ENCODE peak calls at places on chromosomes 4 and X, in four cellular contexts. One of them, this sample, is unnamed.

GRCh38 chr4:38994135-38994534 is 38.1 kb downstream of the TMEM156 start:
- DNase-seq in SK-N-SH: no peak
- DNase-seq in WTC11: no peak
- DNase-seq in K562: no peak
- DNase-seq in this sample: no peak

GRCh38 chr4:71864380-71864779 is 80.5 kb upstream of the GC start:
- DNase-seq in SK-N-SH: no peak
- DNase-seq in WTC11: no peak
- DNase-seq in K562: no peak
- DNase-seq in this sample: no peak

GRCh38 chr4:1521821-1522361 is 115.6 kb upstream of the NKX1-1 start:
- DNase-seq in SK-N-SH: no peak
- DNase-seq in WTC11: no peak
- DNase-seq in K562: no peak
- DNase-seq in this sample: no peak

GRCh38 chrX:127578395-127578794 is 473.8 kb downstream of the ACTRT1 start:
- DNase-seq in SK-N-SH: no peak
- DNase-seq in WTC11: no peak
- DNase-seq in K562: no peak
- DNase-seq in this sample: no peak

GRCh38 chr4:3518511-3518880 is 13.7 kb downstream of the LRPAP1 start:
- DNase-seq in SK-N-SH: no peak
- DNase-seq in WTC11: peak; percentile 8
- DNase-seq in K562: no peak
- DNase-seq in this sample: no peak

GRCh38 chrX:154549766-154550165 is 2.3 kb downstream of the IKBKG start:
- DNase-seq in SK-N-SH: no peak
- DNase-seq in WTC11: no peak
- DNase-seq in K562: no peak
- DNase-seq in this sample: no peak

GRCh38 chrX:130049821-130050220 is 60.5 kb downstream of the ELF4 start:
- DNase-seq in SK-N-SH: no peak
- DNase-seq in WTC11: no peak
- DNase-seq in K562: no peak
- DNase-seq in this sample: no peak

GRCh38 chrX:65697915-65698796 is 30.7 kb downstream of the MSN start:
- DNase-seq in SK-N-SH: no peak
- DNase-seq in WTC11: no peak
- DNase-seq in K562: peak; percentile 82
- DNase-seq in this sample: peak; percentile 83

GRCh38 chr4:66929748-66930147 is 615.6 kb downstream of the CENPC start:
- DNase-seq in SK-N-SH: no peak
- DNase-seq in WTC11: no peak
- DNase-seq in K562: no peak
- DNase-seq in this sample: no peak

GRCh38 chr4:924107-925096 is 7.7 kb downstream of the GAK start:
- DNase-seq in SK-N-SH: peak; percentile 46
- DNase-seq in WTC11: no peak
- DNase-seq in K562: peak; percentile 83
- DNase-seq in this sample: peak; percentile 50

GRCh38 chr4:60637976-60638375 is 562.1 kb upstream of the ADGRL3 start:
- DNase-seq in SK-N-SH: no peak
- DNase-seq in WTC11: no peak
- DNase-seq in K562: no peak
- DNase-seq in this sample: no peak

GRCh38 chrX:22660756-22661155 is 339.0 kb upstream of the DDX53 start:
- DNase-seq in SK-N-SH: no peak
- DNase-seq in WTC11: no peak
- DNase-seq in K562: no peak
- DNase-seq in this sample: no peak

GRCh38 chr4:182835006-182835740 is 82.0 kb downstream of the DCTD start:
- DNase-seq in SK-N-SH: no peak
- DNase-seq in WTC11: peak; percentile 47
- DNase-seq in K562: no peak
- DNase-seq in this sample: no peak

GRCh38 chr4:67122029-67122428 is 423.3 kb downstream of the CENPC start:
- DNase-seq in SK-N-SH: no peak
- DNase-seq in WTC11: no peak
- DNase-seq in K562: peak; percentile 6
- DNase-seq in this sample: no peak

GRCh38 chr4:8281519-8282133 is 12.1 kb downstream of the HTRA3 start:
- DNase-seq in SK-N-SH: no peak
- DNase-seq in WTC11: no peak
- DNase-seq in K562: no peak
- DNase-seq in this sample: no peak

GRCh38 chr4:37816006-37816405 is 10.5 kb upstream of the PGM2 start:
- DNase-seq in SK-N-SH: no peak
- DNase-seq in WTC11: no peak
- DNase-seq in K562: no peak
- DNase-seq in this sample: no peak

GRCh38 chrX:77275392-77275791 is 171.8 kb upstream of the FGF16 start:
- DNase-seq in SK-N-SH: no peak
- DNase-seq in WTC11: no peak
- DNase-seq in K562: no peak
- DNase-seq in this sample: no peak

GRCh38 chrX:16946971-16947562 is 609 bp downstream of the REPS2 start:
- DNase-seq in SK-N-SH: no peak
- DNase-seq in WTC11: no peak
- DNase-seq in K562: no peak
- DNase-seq in this sample: no peak

GRCh38 chrX:125710403-125711062 is 390.9 kb downstream of the TEX13C start:
- DNase-seq in SK-N-SH: no peak
- DNase-seq in WTC11: no peak
- DNase-seq in K562: no peak
- DNase-seq in this sample: no peak

GRCh38 chr4:146192060-146192459 is 16.5 kb downstream of the LSM6 start:
- DNase-seq in SK-N-SH: no peak
- DNase-seq in WTC11: no peak
- DNase-seq in K562: no peak
- DNase-seq in this sample: no peak

GRCh38 chrX:63506320-63506719 is 155.2 kb upstream of the SPIN4 start:
- DNase-seq in SK-N-SH: peak; percentile 7
- DNase-seq in WTC11: no peak
- DNase-seq in K562: peak; percentile 44
- DNase-seq in this sample: no peak

GRCh38 chrX:72309297-72310071 is 3.8 kb upstream of the CITED1 start:
- DNase-seq in SK-N-SH: no peak
- DNase-seq in WTC11: no peak
- DNase-seq in K562: peak; percentile 37
- DNase-seq in this sample: no peak

GRCh38 chr4:94762326-94762725 is 4.6 kb downstream of the BMPR1B start:
- DNase-seq in SK-N-SH: no peak
- DNase-seq in WTC11: no peak
- DNase-seq in K562: no peak
- DNase-seq in this sample: no peak

GRCh38 chr4:94758700-94759399 is 1.1 kb downstream of the BMPR1B start:
- DNase-seq in SK-N-SH: peak; percentile 48
- DNase-seq in WTC11: peak; percentile 33
- DNase-seq in K562: no peak
- DNase-seq in this sample: no peak

GRCh38 chr4:94757192-94758140 is at the start of gene BMPR1B:
- DNase-seq in SK-N-SH: peak; percentile 82
- DNase-seq in WTC11: peak; percentile 24
- DNase-seq in K562: no peak
- DNase-seq in this sample: no peak

GRCh38 chr4:94759767-94760211 is 2.0 kb downstream of the BMPR1B start:
- DNase-seq in SK-N-SH: no peak
- DNase-seq in WTC11: no peak
- DNase-seq in K562: no peak
- DNase-seq in this sample: no peak

GRCh38 chr4:94758141-94758699 is 465 bp downstream of the BMPR1B start:
- DNase-seq in SK-N-SH: peak; percentile 83
- DNase-seq in WTC11: peak; percentile 74
- DNase-seq in K562: no peak
- DNase-seq in this sample: no peak
- TF ChIP-seq USF1 in SK-N-SH: no peak
- TF ChIP-seq USF1 in WTC11: peak; percentile 78
- TF ChIP-seq USF1 in K562: no peak
- TF ChIP-seq USF1 in this sample: no peak

DNA sequence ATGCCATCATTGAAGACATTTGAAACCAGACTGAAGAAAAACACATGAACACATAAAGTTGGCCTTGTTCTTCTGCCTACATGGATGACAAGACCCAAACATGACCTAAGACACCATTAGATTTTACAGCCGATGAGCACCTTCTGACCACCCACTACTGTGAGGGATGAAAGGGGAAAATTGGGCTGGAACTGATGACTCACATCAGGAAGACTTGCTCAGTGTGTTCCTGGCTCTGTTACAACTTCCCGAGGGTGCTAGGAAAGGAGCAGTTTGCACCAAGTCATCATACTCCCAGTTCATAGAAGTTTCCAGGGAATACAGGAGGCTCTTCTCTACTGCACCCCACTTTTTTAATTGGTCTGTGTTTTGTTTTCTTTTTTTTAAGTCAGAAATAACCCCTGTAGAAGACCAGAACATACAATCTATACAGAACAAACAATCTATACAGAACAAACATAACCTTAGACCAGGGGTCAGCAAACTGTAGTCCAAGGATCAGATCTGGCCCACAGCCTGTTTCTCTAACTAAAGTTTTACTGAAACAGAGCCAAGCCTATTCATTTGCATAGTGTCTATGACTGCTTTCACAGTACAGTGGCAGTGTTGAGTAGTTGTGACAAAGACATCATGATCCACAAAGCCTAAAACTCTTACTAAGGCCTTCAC is 25.3 kb downstream of the BTC start:
- DNase-seq in SK-N-SH: no peak
- DNase-seq in WTC11: no peak
- DNase-seq in K562: no peak
- DNase-seq in this sample: no peak
- TF ChIP-seq USF1 in SK-N-SH: no peak
- TF ChIP-seq USF1 in WTC11: no peak
- TF ChIP-seq USF1 in K562: no peak
- TF ChIP-seq USF1 in this sample: no peak

DNA sequence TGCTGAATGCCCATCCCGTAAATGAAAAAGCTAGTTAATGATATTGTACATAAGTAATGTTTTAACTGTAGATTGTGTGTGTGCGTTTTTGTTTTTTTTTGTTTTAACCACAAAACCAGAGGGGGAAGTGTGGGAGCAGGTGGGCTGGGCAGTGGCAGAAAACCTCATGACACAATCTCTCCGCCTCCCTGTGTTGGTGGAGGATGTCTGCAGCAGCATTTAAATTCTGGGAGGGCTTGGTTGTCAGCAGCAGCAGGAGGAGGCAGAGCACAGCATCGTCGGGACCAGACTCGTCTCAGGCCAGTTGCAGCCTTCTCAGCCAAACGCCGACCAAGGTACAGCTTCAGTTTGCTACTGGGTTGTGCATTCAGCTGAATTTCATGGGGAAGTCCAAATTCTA is at the start of gene SPP1:
- DNase-seq in SK-N-SH: peak; percentile 43
- DNase-seq in WTC11: peak; percentile 63
- DNase-seq in K562: no peak
- DNase-seq in this sample: no peak
- TF ChIP-seq USF1 in SK-N-SH: no peak
- TF ChIP-seq USF1 in WTC11: no peak
- TF ChIP-seq USF1 in K562: no peak
- TF ChIP-seq USF1 in this sample: no peak

DNA sequence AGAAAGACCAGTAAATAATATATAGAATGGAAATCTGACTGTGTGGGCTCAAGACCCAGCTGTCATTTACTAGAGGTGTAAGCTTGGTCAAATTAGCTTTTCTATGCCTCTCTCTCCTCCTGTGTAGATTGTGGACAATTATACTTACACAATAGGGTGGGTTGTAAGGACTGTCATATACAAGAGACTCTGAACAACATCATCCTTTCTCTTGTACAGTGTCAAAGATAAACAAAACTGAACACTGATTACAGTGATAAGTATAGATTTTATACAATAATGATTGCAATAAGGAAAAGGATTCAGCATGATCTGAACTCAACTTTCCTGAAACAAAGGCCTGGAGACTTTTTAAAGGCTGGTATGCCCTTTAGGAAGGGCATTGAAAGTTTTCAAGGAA is 429.2 kb upstream of the HS3ST1 start:
- DNase-seq in SK-N-SH: no peak
- DNase-seq in WTC11: no peak
- DNase-seq in K562: no peak
- DNase-seq in this sample: no peak
- TF ChIP-seq USF1 in SK-N-SH: no peak
- TF ChIP-seq USF1 in WTC11: no peak
- TF ChIP-seq USF1 in K562: no peak
- TF ChIP-seq USF1 in this sample: no peak

GRCh38 chr4:76689079-76689817 is 208.7 kb downstream of the SOWAHB start:
- DNase-seq in SK-N-SH: peak; percentile 78
- DNase-seq in WTC11: peak; percentile 81
- DNase-seq in K562: no peak
- DNase-seq in this sample: no peak
- TF ChIP-seq USF1 in SK-N-SH: no peak
- TF ChIP-seq USF1 in WTC11: no peak
- TF ChIP-seq USF1 in K562: no peak
- TF ChIP-seq USF1 in this sample: no peak

DNA sequence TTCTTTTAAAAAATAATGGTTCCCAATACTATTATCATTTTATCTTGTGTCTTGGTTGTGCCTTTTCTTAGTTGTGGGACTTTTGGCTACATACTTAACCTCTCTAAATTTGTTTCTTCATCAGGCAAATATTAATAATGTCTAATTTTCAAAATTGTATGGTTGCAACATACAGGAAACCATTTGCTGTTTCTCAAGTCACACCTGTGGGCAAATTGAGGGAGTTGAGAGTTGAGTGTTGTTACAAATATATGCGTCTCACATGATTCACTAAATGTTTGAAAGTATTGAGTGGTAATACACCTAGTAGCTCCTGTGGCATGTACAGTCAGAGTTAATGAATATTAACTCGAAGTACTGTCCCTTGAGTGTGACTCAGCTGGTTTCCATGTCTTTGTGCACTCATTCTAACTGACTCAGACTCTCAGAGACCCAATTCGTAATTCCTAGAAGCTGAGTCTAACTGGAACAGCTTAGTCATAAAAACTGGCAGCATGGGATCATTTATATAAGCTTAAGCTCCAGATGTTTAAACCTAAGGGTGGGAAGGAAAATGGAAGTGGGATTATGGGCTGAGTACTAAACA is 802.4 kb downstream of the TRIML1 start:
- DNase-seq in SK-N-SH: no peak
- DNase-seq in WTC11: no peak
- DNase-seq in K562: no peak
- DNase-seq in this sample: no peak
- TF ChIP-seq USF1 in SK-N-SH: no peak
- TF ChIP-seq USF1 in WTC11: no peak
- TF ChIP-seq USF1 in K562: no peak
- TF ChIP-seq USF1 in this sample: no peak

This sample was measured in GM12878.